ENCODE peak calls at places on chromosomes 6 and 20, in seven cellular contexts. U, R, J, D, Q, M and I are unnamed samples. For H3K27me3, the result is how much of the 10 kb centered on the place peaks cover.

GRCh38 chr20:14644698-14645097 is 307.3 kb upstream of the FLRT3 start:
- DNase-seq in U (no peak), R (no peak), J (no peak), D (no peak), Q (no peak), M (no peak), I (no peak)

GRCh38 chr6:61640463-61640862 is 645.6 kb downstream of the KHDRBS2 start:
- DNase-seq in U (no peak), R (no peak), J (peak), D (no peak), Q (no peak), M (no peak), I (no peak)

GRCh38 chr6:87139236-87139635 is 16.1 kb upstream of the ZNF292 start:
- DNase-seq in U (no peak), R (no peak), J (peak), D (no peak), Q (no peak), M (no peak), I (peak)

GRCh38 chr20:23515250-23515939 is 24.5 kb downstream of the CST8 start:
- DNase-seq in U (no peak), R (no peak), J (no peak), D (no peak), Q (no peak), M (no peak), I (no peak)

GRCh38 chr6:18209539-18210197 is 54.4 kb downstream of the KDM1B start:
- DNase-seq in U (no peak), R (no peak), J (no peak), D (no peak), Q (no peak), M (no peak), I (no peak)

GRCh38 chr6:32196682-32197616 is 4.5 kb upstream of the GPSM3 start:
- DNase-seq in U (no peak), R (no peak), J (peak), D (no peak), Q (peak), M (no peak), I (no peak)

GRCh38 chr6:105014448-105014847 is 57.5 kb downstream of the LIN28B start:
- DNase-seq in U (no peak), R (no peak), J (no peak), D (no peak), Q (no peak), M (no peak), I (no peak)

GRCh38 chr6:25918083-25918683 is 12.3 kb downstream of the SLC17A2 start:
- DNase-seq in U (no peak), R (no peak), J (no peak), D (no peak), Q (no peak), M (no peak), I (no peak)

GRCh38 chr20:63253438-63254236 is 626 bp downstream of the NKAIN4 start:
- DNase-seq in U (no peak), R (no peak), J (peak), D (no peak), Q (no peak), M (no peak), I (no peak)

GRCh38 chr20:16350465-16350864 is 222.8 kb downstream of the KIF16B start:
- DNase-seq in U (no peak), R (no peak), J (no peak), D (no peak), Q (no peak), M (no peak), I (no peak)

GRCh38 chr6:123777554-123777953 is 26.1 kb upstream of the NKAIN2 start:
- DNase-seq in U (no peak), R (no peak), J (no peak), D (no peak), Q (no peak), M (no peak), I (no peak)

GRCh38 chr6:125872259-125872921 is 81.6 kb downstream of the NCOA7 start:
- DNase-seq in U (no peak), R (no peak), J (no peak), D (no peak), Q (no peak), M (no peak), I (no peak)

GRCh38 chr20:10228330-10228729 is 9.7 kb downstream of the SNAP25 start:
- DNase-seq in U (no peak), R (no peak), J (no peak), D (no peak), Q (no peak), M (no peak), I (peak)

GRCh38 chr20:10219993-10220750 is 1.5 kb downstream of the SNAP25 start:
- DNase-seq in U (no peak), R (no peak), J (no peak), D (no peak), Q (no peak), M (no peak), I (no peak)

GRCh38 chr20:10221022-10221421 is 2.4 kb downstream of the SNAP25 start:
- DNase-seq in U (no peak), R (no peak), J (no peak), D (no peak), Q (no peak), M (no peak), I (no peak)

GRCh38 chr20:10231290-10231689 is 12.7 kb downstream of the SNAP25 start:
- DNase-seq in U (no peak), R (no peak), J (no peak), D (no peak), Q (no peak), M (no peak), I (no peak)

GRCh38 chr20:10225439-10226080 is 6.9 kb downstream of the SNAP25 start:
- DNase-seq in U (no peak), R (no peak), J (peak), D (no peak), Q (no peak), M (no peak), I (no peak)
- TF ChIP-seq CTCF in U (no peak), R (no peak), J (peak), D (no peak), Q (no peak), M (no peak), I (no peak)

DNA sequence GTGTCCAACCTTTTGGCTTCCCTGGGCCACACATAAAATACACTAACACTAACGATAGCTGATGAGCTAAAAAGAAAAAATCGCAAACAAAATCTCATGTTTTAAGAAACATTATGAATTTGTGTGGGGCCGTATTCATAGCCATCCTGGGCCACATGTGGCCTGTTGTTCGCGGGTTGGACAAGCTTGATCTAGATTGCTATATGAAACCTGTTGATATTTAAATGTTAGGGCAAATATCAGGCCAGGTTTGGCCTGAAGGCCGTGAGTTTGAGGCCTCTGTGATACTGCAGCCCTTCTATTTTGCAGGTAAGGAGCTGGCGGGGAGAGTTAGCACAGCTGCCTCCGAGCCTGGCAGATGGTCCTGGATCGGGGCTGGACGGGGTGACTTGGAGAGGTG is 99.0 kb downstream of the CEBPB start:
- DNase-seq in U (no peak), R (no peak), J (no peak), D (no peak), Q (no peak), M (no peak), I (no peak)
- H3K27me3 ChIP-seq in U (under half), R (under half), J (under half), D (under half), Q (under half), M (under half), I (under half)

DNA sequence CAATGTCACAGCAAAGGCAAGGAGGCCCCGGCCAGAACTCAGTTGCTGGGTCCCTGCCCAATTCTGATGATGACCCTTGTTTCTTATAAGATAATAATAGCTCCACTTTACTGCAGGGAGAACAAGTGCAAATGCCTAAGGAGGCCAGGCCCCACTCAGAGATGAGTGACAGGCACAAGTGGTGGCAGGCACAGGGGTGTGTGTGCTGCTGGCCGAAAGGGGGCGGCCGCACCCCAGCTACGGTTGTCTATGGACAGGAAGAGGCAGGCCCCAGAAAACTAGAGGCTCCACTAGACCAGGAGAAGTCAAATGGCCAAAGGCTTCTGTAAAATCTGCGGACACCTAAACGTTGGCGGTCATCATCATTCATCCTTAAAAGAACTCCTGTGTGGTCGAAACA is 28.5 kb downstream of the GNAS-AS1 start:
- DNase-seq in U (no peak), R (no peak), J (no peak), D (no peak), Q (no peak), M (no peak), I (no peak)
- TF ChIP-seq CTCF in U (no peak), R (peak), J (no peak), D (no peak), Q (no peak), M (no peak), I (no peak)

DNA sequence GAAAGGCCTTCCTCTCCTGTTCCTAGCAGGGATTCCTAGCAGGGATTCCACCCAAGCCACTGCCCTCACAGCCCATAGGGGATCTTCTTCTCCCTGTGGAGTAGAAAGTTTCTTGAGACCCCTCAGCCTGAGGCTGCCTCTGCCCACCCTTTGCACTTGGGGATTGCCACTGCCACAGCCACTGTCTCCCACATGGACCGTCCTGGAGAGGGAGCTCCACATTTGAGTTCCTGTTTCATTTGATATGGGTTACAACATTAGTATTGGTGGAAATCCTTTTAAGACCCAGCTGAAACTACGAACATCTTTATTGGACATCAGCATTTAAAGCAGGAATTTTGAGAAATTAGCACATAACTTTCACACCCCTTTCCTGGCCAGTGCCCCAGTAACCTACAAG is 25.6 kb downstream of the HLA-G start:
- DNase-seq in U (no peak), R (no peak), J (no peak), D (no peak), Q (no peak), M (no peak), I (no peak)
- H3K27me3 ChIP-seq in U (under half), R (under half), J (under half), D (half or more), Q (under half), M (under half), I (under half)

DNA sequence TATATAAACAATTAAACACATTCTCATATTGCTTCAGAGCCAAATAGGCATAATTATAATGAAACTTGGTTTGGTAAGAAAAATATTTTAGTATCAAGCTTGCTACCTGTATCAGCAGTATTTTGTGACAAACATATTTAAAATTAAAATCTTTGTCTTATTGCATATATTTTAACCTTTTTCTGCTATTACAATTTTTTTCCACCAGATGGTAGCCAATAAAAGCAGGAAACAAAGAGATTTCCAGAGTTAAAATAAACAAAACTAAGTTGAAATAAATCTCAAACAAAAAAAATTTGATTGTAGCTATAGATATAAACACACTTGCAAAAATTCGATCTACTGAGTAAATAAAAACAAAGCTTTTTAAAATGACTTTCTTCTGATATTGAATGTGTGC is 491.3 kb upstream of the GJE1 start:
- DNase-seq in U (no peak), R (no peak), J (no peak), D (no peak), Q (no peak), M (no peak), I (no peak)
- TF ChIP-seq CTCF in U (no peak), R (no peak), J (peak), D (no peak), Q (no peak), M (no peak), I (no peak)

GRCh38 chr6:133805876-133806275 is 83.0 kb upstream of the TCF21 start:
- DNase-seq in U (no peak), R (no peak), J (no peak), D (no peak), Q (no peak), M (no peak), I (no peak)

GRCh38 chr6:133807531-133807930 is 81.4 kb upstream of the TCF21 start:
- DNase-seq in U (no peak), R (no peak), J (no peak), D (no peak), Q (no peak), M (no peak), I (no peak)

GRCh38 chr6:133806358-133806757 is 82.6 kb upstream of the TCF21 start:
- DNase-seq in U (no peak), R (no peak), J (no peak), D (no peak), Q (no peak), M (no peak), I (no peak)

GRCh38 chr6:133802861-133803260 is 86.1 kb upstream of the TCF21 start:
- DNase-seq in U (no peak), R (no peak), J (no peak), D (no peak), Q (no peak), M (no peak), I (no peak)

DNA sequence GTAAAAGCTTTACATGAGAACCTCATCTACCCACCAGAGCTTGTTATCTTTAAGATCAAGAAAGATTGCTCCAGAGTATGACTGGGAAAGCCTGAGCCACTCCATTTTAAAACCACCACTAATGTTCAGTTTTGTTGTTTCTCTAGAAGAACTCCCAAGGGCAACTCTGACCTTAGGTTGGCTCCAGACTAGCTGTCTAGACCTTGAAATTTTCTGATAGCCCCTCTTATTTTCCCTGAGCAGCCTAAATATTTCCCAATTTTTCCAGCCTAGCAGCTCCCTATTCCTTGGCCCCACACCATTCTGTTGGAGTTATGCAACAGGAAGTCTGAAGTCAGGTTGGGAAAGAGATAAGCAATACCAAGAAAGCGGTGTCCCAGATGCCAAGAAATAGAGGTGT is 84.7 kb upstream of the TCF21 start:
- DNase-seq in U (no peak), R (no peak), J (no peak), D (no peak), Q (no peak), M (no peak), I (no peak)
- H3K27me3 ChIP-seq in U (under half), R (under half), J (under half), D (under half), Q (under half), M (under half), I (under half)